ENCODE peak calls at places on chromosomes 7 and 10, in nine cellular contexts. C is AG10803; I is CD4-positive, alpha-beta T cell; Z is heart right ventricle; U is kidney; L is HFF-Myc; Y is GM13976; T is AG09309; W is neural crest cell. K is an unnamed sample.

GRCh38 chr10:8815969-8816368 is 761.5 kb downstream of the GATA3 start:
- DNase-seq in C (no peak), I (no peak), Z (no peak), U (no peak), L (no peak), Y (no peak), T (no peak), W (no peak), K (no peak)

GRCh38 chr7:27576360-27576944 is 86.2 kb downstream of the HIBADH start:
- DNase-seq in C (peak; percentile 35), I (no peak), Z (no peak), U (no peak), L (peak; percentile 31), Y (peak; percentile 28), T (peak; percentile 10), W (no peak), K (no peak)

GRCh38 chr10:6383099-6383812 is 180.5 kb downstream of the PFKFB3 start:
- DNase-seq in C (peak; percentile 66), I (no peak), Z (no peak), U (no peak), L (no peak), Y (no peak), T (peak; percentile 33), W (no peak), K (no peak)

GRCh38 chr10:127882801-127883459 is 9.8 kb downstream of the CLRN3 start:
- DNase-seq in C (no peak), I (no peak), Z (no peak), U (no peak), L (no peak), Y (no peak), T (no peak), W (no peak), K (no peak)

GRCh38 chr10:16916496-16916895 is 99.3 kb upstream of the RSU1 start:
- DNase-seq in C (no peak), I (no peak), Z (no peak), U (no peak), L (no peak), Y (no peak), T (no peak), W (no peak), K (no peak)

GRCh38 chr10:97333601-97334369 is 744 bp downstream of the FRAT2 start:
- DNase-seq in C (peak; percentile 32), I (peak; percentile 22), Z (peak; percentile 52), U (peak; percentile 86), L (no peak), Y (peak; percentile 54), T (no peak), W (peak; percentile 34), K (peak; percentile 49)

GRCh38 chr10:33337335-33337854 is 2.9 kb upstream of the NRP1 start:
- DNase-seq in C (peak; percentile 81), I (no peak), Z (peak; percentile 21), U (peak; percentile 73), L (no peak), Y (no peak), T (peak; percentile 40), W (peak; percentile 4), K (peak; percentile 48)

GRCh38 chr7:22791204-22792158 is 31.2 kb downstream of the TOMM7 start:
- DNase-seq in C (peak; percentile 60), I (no peak), Z (no peak), U (no peak), L (no peak), Y (no peak), T (no peak), W (no peak), K (no peak)

GRCh38 chr10:94264085-94264484 is 98.7 kb downstream of the NOC3L start:
- DNase-seq in C (no peak), I (no peak), Z (no peak), U (no peak), L (no peak), Y (no peak), T (no peak), W (no peak), K (no peak)

GRCh38 chr7:72098812-72099211 is 313.3 kb downstream of the CALN1 start:
- DNase-seq in C (peak; percentile 90), I (no peak), Z (no peak), U (no peak), L (no peak), Y (no peak), T (peak; percentile 58), W (no peak), K (no peak)

GRCh38 chr10:77049896-77050295 is 587.7 kb downstream of the KCNMA1 start:
- DNase-seq in C (peak; percentile 65), I (no peak), Z (no peak), U (no peak), L (no peak), Y (no peak), T (no peak), W (no peak), K (no peak)

GRCh38 chr7:93320856-93321255 is 88.7 kb downstream of the VPS50 start:
- DNase-seq in C (no peak), I (no peak), Z (no peak), U (no peak), L (no peak), Y (no peak), T (no peak), W (no peak), K (no peak)

GRCh38 chr7:112411186-112411795 is 39.0 kb upstream of the IFRD1 start:
- DNase-seq in C (peak; percentile 46), I (no peak), Z (peak; percentile 24), U (no peak), L (no peak), Y (no peak), T (no peak), W (no peak), K (no peak)

GRCh38 chr7:107077699-107078516 is 33.4 kb downstream of the PRKAR2B start:
- DNase-seq in C (no peak), I (no peak), Z (no peak), U (no peak), L (no peak), Y (no peak), T (no peak), W (no peak), K (no peak)

GRCh38 chr10:102814456-102814871 is 22.7 kb downstream of the CYP17A1 start:
- DNase-seq in C (no peak), I (no peak), Z (peak; percentile 63), U (peak; percentile 84), L (no peak), Y (no peak), T (no peak), W (no peak), K (peak; percentile 53)

GRCh38 chr10:53230651-53231050 is 458.1 kb upstream of the MBL2 start:
- DNase-seq in C (no peak), I (no peak), Z (no peak), U (no peak), L (no peak), Y (no peak), T (no peak), W (no peak), K (no peak)

GRCh38 chr10:82866424-82867020 is 991.5 kb downstream of the NRG3 start:
- DNase-seq in C (peak; percentile 77), I (no peak), Z (no peak), U (no peak), L (no peak), Y (no peak), T (peak; percentile 35), W (no peak), K (no peak)

GRCh38 chr10:132176647-132177046 is 10.1 kb upstream of the DPYSL4 start:
- DNase-seq in C (no peak), I (no peak), Z (no peak), U (no peak), L (no peak), Y (no peak), T (no peak), W (no peak), K (no peak)

GRCh38 chr7:32860096-32860495 is 31.5 kb downstream of the KBTBD2 start:
- DNase-seq in C (no peak), I (no peak), Z (no peak), U (no peak), L (no peak), Y (no peak), T (no peak), W (no peak), K (no peak)

GRCh38 chr7:24923172-24923865 is 56.7 kb downstream of the OSBPL3 start:
- DNase-seq in C (no peak), I (no peak), Z (no peak), U (no peak), L (no peak), Y (no peak), T (no peak), W (no peak), K (no peak)

GRCh38 chr7:156650042-156650441 is 9.5 kb downstream of the RNF32 start:
- DNase-seq in C (no peak), I (no peak), Z (no peak), U (no peak), L (no peak), Y (no peak), T (no peak), W (no peak), K (peak; percentile 87)
- TF ChIP-seq CTCF in C (peak; percentile 40), I (no peak), Z (no peak), U (peak; percentile 35), L (peak; percentile 54), Y (no peak), T (peak; percentile 39), W (peak; percentile 24), K (peak; percentile 72)

DNA sequence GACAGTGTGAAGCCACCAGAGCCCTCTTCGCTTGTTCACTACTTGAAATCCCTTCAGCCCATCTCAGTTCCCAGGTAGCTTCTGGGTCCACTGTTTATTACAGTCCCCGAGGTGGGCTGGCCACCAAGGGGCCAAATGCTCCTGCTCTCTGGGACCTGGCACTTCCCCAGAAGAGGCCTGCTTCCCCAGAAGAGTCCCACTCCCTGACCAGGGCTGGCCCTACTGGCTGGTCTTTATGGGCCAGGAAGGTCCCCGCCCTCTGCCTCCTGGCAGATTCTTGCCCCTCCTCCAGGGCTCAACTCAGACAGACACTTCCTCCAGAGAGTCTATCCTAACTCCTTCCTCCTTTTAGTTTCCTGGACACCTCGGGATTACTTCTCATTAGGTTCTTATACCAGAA is 70.7 kb upstream of the LRRC18 start:
- DNase-seq in C (no peak), I (no peak), Z (no peak), U (no peak), L (no peak), Y (no peak), T (no peak), W (no peak), K (no peak)
- TF ChIP-seq CTCF in C (no peak), I (no peak), Z (no peak), U (no peak), L (no peak), Y (no peak), T (no peak), W (no peak), K (no peak)

GRCh38 chr7:132581431-132581830 is 5.2 kb upstream of the PLXNA4 start:
- DNase-seq in C (no peak), I (no peak), Z (no peak), U (no peak), L (no peak), Y (no peak), T (no peak), W (no peak), K (no peak)
- TF ChIP-seq CTCF in C (no peak), I (no peak), Z (no peak), U (no peak), L (no peak), Y (no peak), T (no peak), W (no peak), K (no peak)

DNA sequence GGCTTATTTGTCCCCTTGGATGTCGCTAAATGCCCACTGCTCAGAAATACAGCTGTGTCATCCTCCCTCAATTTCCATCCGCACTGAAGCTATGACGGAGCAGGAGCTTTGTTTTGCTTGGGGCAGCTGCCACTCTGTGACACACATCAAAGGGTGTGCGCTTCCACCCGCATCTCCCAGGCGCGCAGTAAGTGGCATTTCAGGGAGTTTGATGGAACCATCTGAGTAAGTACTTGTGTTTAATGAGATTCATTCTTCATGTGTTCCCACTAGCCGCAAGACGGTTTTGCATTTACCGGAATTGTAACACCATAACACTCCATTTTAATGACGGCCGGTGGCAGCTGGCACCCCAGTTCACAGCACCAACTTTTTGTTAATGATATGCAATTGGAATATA is 103.8 kb upstream of the PARD3 start:
- DNase-seq in C (no peak), I (no peak), Z (no peak), U (no peak), L (no peak), Y (no peak), T (no peak), W (no peak), K (no peak)
- TF ChIP-seq CTCF in C (no peak), I (no peak), Z (no peak), U (no peak), L (no peak), Y (no peak), T (no peak), W (no peak), K (no peak)

K was measured in Caco-2.